ENCODE peak calls at places on chromosomes 16 and 17, in eight cellular contexts. One of them, this sample, is unnamed.
A peak's percentile ranks its signal among the peaks of the same experiment; 100 is the strongest.

GRCh38 chr17:17681744-17682292 is 560 bp downstream of the RAI1 start:
- DNase-seq in transverse colon: peak; percentile 40
- DNase-seq in tibial artery: no peak
- DNase-seq in cardiac fibroblast: peak; percentile 28
- DNase-seq in mesothelial cell of epicardium: peak; percentile 65
- DNase-seq in fibroblast of mammary gland: no peak
- DNase-seq in AG04449: no peak
- DNase-seq in body of pancreas: no peak
- DNase-seq in this sample: peak; percentile 29

GRCh38 chr17:67555855-67556254 is 161.9 kb upstream of the NOL11 start:
- DNase-seq in transverse colon: no peak
- DNase-seq in body of pancreas: no peak
- DNase-seq in tibial artery: no peak
- DNase-seq in fibroblast of mammary gland: no peak
- DNase-seq in mesothelial cell of epicardium: no peak
- DNase-seq in AG04449: no peak
- DNase-seq in cardiac fibroblast: no peak
- DNase-seq in this sample: no peak

GRCh38 chr16:75482434-75483205 is 12.6 kb downstream of the CHST6 start:
- DNase-seq in cardiac fibroblast: no peak
- DNase-seq in body of pancreas: no peak
- DNase-seq in transverse colon: no peak
- DNase-seq in fibroblast of mammary gland: no peak
- DNase-seq in AG04449: no peak
- DNase-seq in mesothelial cell of epicardium: no peak
- DNase-seq in tibial artery: no peak
- DNase-seq in this sample: no peak

GRCh38 chr17:17526369-17526768 is 30.2 kb upstream of the RASD1 start:
- DNase-seq in tibial artery: no peak
- DNase-seq in mesothelial cell of epicardium: no peak
- DNase-seq in fibroblast of mammary gland: no peak
- DNase-seq in AG04449: no peak
- DNase-seq in body of pancreas: peak; percentile 58
- DNase-seq in transverse colon: no peak
- DNase-seq in cardiac fibroblast: no peak
- DNase-seq in this sample: no peak

GRCh38 chr17:39812466-39812865 is 51.6 kb downstream of the IKZF3 start:
- DNase-seq in AG04449: no peak
- DNase-seq in cardiac fibroblast: no peak
- DNase-seq in body of pancreas: no peak
- DNase-seq in fibroblast of mammary gland: no peak
- DNase-seq in mesothelial cell of epicardium: no peak
- DNase-seq in transverse colon: no peak
- DNase-seq in tibial artery: no peak
- DNase-seq in this sample: no peak

GRCh38 chr16:20792216-20792615 is 14.1 kb downstream of the ERI2 start:
- DNase-seq in transverse colon: no peak
- DNase-seq in AG04449: no peak
- DNase-seq in tibial artery: no peak
- DNase-seq in fibroblast of mammary gland: no peak
- DNase-seq in mesothelial cell of epicardium: no peak
- DNase-seq in cardiac fibroblast: peak; percentile 1
- DNase-seq in body of pancreas: no peak
- DNase-seq in this sample: no peak

GRCh38 chr17:39212841-39213480 is 12.8 kb downstream of the STAC2 start:
- DNase-seq in transverse colon: peak; percentile 35
- DNase-seq in AG04449: no peak
- DNase-seq in body of pancreas: no peak
- DNase-seq in mesothelial cell of epicardium: no peak
- DNase-seq in cardiac fibroblast: no peak
- DNase-seq in fibroblast of mammary gland: no peak
- DNase-seq in tibial artery: no peak
- DNase-seq in this sample: no peak

GRCh38 chr16:3101841-3102470 is 2.9 kb upstream of the ZSCAN10 start:
- DNase-seq in body of pancreas: no peak
- DNase-seq in mesothelial cell of epicardium: no peak
- DNase-seq in fibroblast of mammary gland: no peak
- DNase-seq in AG04449: no peak
- DNase-seq in cardiac fibroblast: peak; percentile 33
- DNase-seq in transverse colon: no peak
- DNase-seq in tibial artery: no peak
- DNase-seq in this sample: no peak

GRCh38 chr16:1296688-1297412 is 12.6 kb upstream of the UBE2I start:
- DNase-seq in tibial artery: no peak
- DNase-seq in AG04449: no peak
- DNase-seq in mesothelial cell of epicardium: no peak
- DNase-seq in fibroblast of mammary gland: peak; percentile 78
- DNase-seq in cardiac fibroblast: no peak
- DNase-seq in transverse colon: peak; percentile 43
- DNase-seq in body of pancreas: peak; percentile 76
- DNase-seq in this sample: no peak

GRCh38 chr16:46621006-46621629 is at the start of gene SHCBP1:
- DNase-seq in transverse colon: peak; percentile 82
- DNase-seq in mesothelial cell of epicardium: peak; percentile 83
- DNase-seq in cardiac fibroblast: peak; percentile 89
- DNase-seq in tibial artery: peak; percentile 85
- DNase-seq in AG04449: no peak
- DNase-seq in fibroblast of mammary gland: peak; percentile 85
- DNase-seq in body of pancreas: peak; percentile 70
- DNase-seq in this sample: peak; percentile 84

GRCh38 chr17:9255838-9256237 is 234.5 kb downstream of the NTN1 start:
- DNase-seq in mesothelial cell of epicardium: no peak
- DNase-seq in transverse colon: no peak
- DNase-seq in AG04449: no peak
- DNase-seq in tibial artery: no peak
- DNase-seq in body of pancreas: no peak
- DNase-seq in cardiac fibroblast: no peak
- DNase-seq in fibroblast of mammary gland: peak; percentile 27
- DNase-seq in this sample: no peak

GRCh38 chr17:12522743-12523181 is 142.9 kb upstream of the MYOCD start:
- DNase-seq in cardiac fibroblast: peak; percentile 51
- DNase-seq in AG04449: peak; percentile 59
- DNase-seq in body of pancreas: no peak
- DNase-seq in mesothelial cell of epicardium: peak; percentile 64
- DNase-seq in tibial artery: no peak
- DNase-seq in transverse colon: peak; percentile 51
- DNase-seq in fibroblast of mammary gland: peak; percentile 11
- DNase-seq in this sample: no peak

GRCh38 chr17:77734371-77735050 is 224.0 kb upstream of the TNRC6C start:
- DNase-seq in cardiac fibroblast: peak; percentile 88
- DNase-seq in AG04449: no peak
- DNase-seq in tibial artery: peak; percentile 94
- DNase-seq in transverse colon: peak; percentile 78
- DNase-seq in fibroblast of mammary gland: peak; percentile 53
- DNase-seq in mesothelial cell of epicardium: peak; percentile 95
- DNase-seq in body of pancreas: peak; percentile 57
- DNase-seq in this sample: no peak

GRCh38 chr17:79532107-79532790 is 78.6 kb downstream of the RBFOX3 start:
- DNase-seq in tibial artery: no peak
- DNase-seq in body of pancreas: no peak
- DNase-seq in mesothelial cell of epicardium: no peak
- DNase-seq in cardiac fibroblast: no peak
- DNase-seq in transverse colon: no peak
- DNase-seq in fibroblast of mammary gland: no peak
- DNase-seq in AG04449: no peak
- DNase-seq in this sample: no peak

DNA sequence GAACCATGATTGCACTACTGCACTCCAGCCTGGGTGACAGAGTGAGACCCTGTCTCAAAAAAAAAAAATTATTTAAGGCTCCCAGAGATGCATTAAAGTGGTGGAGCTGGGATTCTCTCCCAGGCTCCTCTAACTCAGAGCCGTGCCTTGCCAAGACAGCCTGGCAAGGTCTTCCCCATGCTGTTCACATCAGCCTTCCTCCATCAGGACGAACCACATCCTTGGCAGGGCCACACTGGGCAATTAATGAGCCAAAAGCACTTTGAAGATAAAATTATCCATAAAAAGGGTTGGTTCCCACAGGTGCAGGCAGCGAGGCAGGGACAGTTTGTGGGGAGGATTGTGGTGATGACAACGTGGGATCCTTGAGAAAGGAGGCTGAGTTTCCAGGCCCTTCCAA is 19.8 kb upstream of the BBS2 start:
- DNase-seq in body of pancreas: no peak
- DNase-seq in fibroblast of mammary gland: no peak
- DNase-seq in cardiac fibroblast: peak; percentile 32
- DNase-seq in mesothelial cell of epicardium: no peak
- DNase-seq in tibial artery: no peak
- DNase-seq in AG04449: no peak
- DNase-seq in transverse colon: no peak
- DNase-seq in this sample: no peak
- TF ChIP-seq CTCF in body of pancreas: no peak
- TF ChIP-seq CTCF in fibroblast of mammary gland: no peak
- TF ChIP-seq CTCF in cardiac fibroblast: no peak
- TF ChIP-seq CTCF in mesothelial cell of epicardium: no peak
- TF ChIP-seq CTCF in tibial artery: no peak
- TF ChIP-seq CTCF in AG04449: no peak
- TF ChIP-seq CTCF in transverse colon: no peak
- TF ChIP-seq CTCF in this sample: no peak

GRCh38 chr16:67246081-67246944 is 968 bp downstream of the FHOD1 start:
- DNase-seq in AG04449: peak; percentile 36
- DNase-seq in transverse colon: peak; percentile 94
- DNase-seq in body of pancreas: peak; percentile 96
- DNase-seq in fibroblast of mammary gland: peak; percentile 90
- DNase-seq in cardiac fibroblast: peak; percentile 91
- DNase-seq in mesothelial cell of epicardium: peak; percentile 81
- DNase-seq in tibial artery: peak; percentile 72
- DNase-seq in this sample: peak; percentile 82

GRCh38 chr16:67248401-67249177 is at the start of gene SLC9A5:
- DNase-seq in body of pancreas: no peak
- DNase-seq in cardiac fibroblast: no peak
- DNase-seq in transverse colon: no peak
- DNase-seq in fibroblast of mammary gland: no peak
- DNase-seq in AG04449: no peak
- DNase-seq in tibial artery: peak; percentile 21
- DNase-seq in mesothelial cell of epicardium: no peak
- DNase-seq in this sample: peak; percentile 35

GRCh38 chr16:67245674-67246080 is 1.6 kb downstream of the FHOD1 start:
- DNase-seq in body of pancreas: no peak
- DNase-seq in AG04449: no peak
- DNase-seq in mesothelial cell of epicardium: no peak
- DNase-seq in transverse colon: no peak
- DNase-seq in tibial artery: no peak
- DNase-seq in cardiac fibroblast: no peak
- DNase-seq in fibroblast of mammary gland: no peak
- DNase-seq in this sample: no peak

GRCh38 chr16:67247698-67248400 is 568 bp upstream of the FHOD1 start:
- DNase-seq in body of pancreas: no peak
- DNase-seq in tibial artery: peak; percentile 28
- DNase-seq in AG04449: no peak
- DNase-seq in cardiac fibroblast: no peak
- DNase-seq in mesothelial cell of epicardium: no peak
- DNase-seq in fibroblast of mammary gland: no peak
- DNase-seq in transverse colon: no peak
- DNase-seq in this sample: no peak

DNA sequence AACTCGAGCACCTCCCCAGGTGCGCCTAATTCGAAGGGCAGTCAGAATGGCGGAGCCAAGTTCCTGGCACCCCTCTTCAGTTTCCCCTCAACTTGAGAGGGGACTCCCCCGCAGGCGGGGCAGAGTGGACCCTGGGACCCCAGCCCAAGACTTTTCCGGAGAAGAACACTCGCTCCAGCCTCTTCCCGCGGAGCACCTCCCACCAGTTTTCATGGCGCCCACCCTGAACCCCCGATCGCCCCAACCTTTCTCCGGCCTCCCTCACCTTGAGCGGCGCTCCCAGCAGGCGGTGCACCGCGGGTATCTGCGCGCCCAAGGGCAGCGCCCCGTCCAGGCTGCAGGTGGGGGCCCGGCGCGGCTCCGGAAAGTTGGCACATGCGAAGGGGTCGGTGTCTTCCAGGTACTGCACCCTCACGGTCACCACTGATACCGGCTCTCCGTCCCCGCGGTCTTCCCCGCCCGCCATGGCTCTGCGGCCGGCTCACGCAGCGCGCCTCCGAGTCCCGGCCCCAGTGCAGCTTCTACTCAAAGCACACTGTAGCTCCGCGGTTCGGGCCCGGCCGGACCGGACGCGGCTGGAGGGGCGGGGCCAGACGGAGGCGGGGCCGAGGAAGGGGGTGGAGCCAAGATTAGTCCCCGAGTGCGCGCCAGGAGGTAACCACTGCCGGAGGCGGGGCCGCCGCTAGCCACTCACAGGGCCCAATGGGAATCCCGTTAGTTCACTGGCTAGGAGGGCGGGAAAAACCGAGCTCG is at the start of gene FHOD1:
- DNase-seq in AG04449: peak; percentile 52
- DNase-seq in mesothelial cell of epicardium: peak; percentile 98
- DNase-seq in cardiac fibroblast: peak; percentile 96
- DNase-seq in fibroblast of mammary gland: peak; percentile 93
- DNase-seq in body of pancreas: peak; percentile 98
- DNase-seq in transverse colon: peak; percentile 100
- DNase-seq in tibial artery: peak; percentile 97
- DNase-seq in this sample: peak; percentile 97
- TF ChIP-seq CTCF in AG04449: no peak
- TF ChIP-seq CTCF in mesothelial cell of epicardium: no peak
- TF ChIP-seq CTCF in cardiac fibroblast: no peak
- TF ChIP-seq CTCF in fibroblast of mammary gland: no peak
- TF ChIP-seq CTCF in body of pancreas: no peak
- TF ChIP-seq CTCF in transverse colon: no peak
- TF ChIP-seq CTCF in tibial artery: no peak
- TF ChIP-seq CTCF in this sample: no peak

GRCh38 chr16:56029026-56029425 is 153.9 kb upstream of the CES5A start:
- DNase-seq in fibroblast of mammary gland: no peak
- DNase-seq in AG04449: no peak
- DNase-seq in mesothelial cell of epicardium: no peak
- DNase-seq in body of pancreas: no peak
- DNase-seq in transverse colon: no peak
- DNase-seq in cardiac fibroblast: no peak
- DNase-seq in tibial artery: no peak
- DNase-seq in this sample: no peak
- TF ChIP-seq CTCF in fibroblast of mammary gland: no peak
- TF ChIP-seq CTCF in AG04449: no peak
- TF ChIP-seq CTCF in mesothelial cell of epicardium: peak; percentile 3
- TF ChIP-seq CTCF in body of pancreas: no peak
- TF ChIP-seq CTCF in transverse colon: no peak
- TF ChIP-seq CTCF in cardiac fibroblast: no peak
- TF ChIP-seq CTCF in tibial artery: no peak
- TF ChIP-seq CTCF in this sample: peak; percentile 22

GRCh38 chr16:71880176-71880575 is 3.8 kb downstream of the ZNF821 start:
- DNase-seq in transverse colon: no peak
- DNase-seq in body of pancreas: no peak
- DNase-seq in tibial artery: no peak
- DNase-seq in mesothelial cell of epicardium: no peak
- DNase-seq in cardiac fibroblast: no peak
- DNase-seq in AG04449: no peak
- DNase-seq in fibroblast of mammary gland: no peak
- DNase-seq in this sample: no peak

GRCh38 chr16:71883193-71883848 is 661 bp downstream of the ZNF821 start:
- DNase-seq in body of pancreas: peak; percentile 24
- DNase-seq in fibroblast of mammary gland: no peak
- DNase-seq in transverse colon: peak; percentile 61
- DNase-seq in AG04449: no peak
- DNase-seq in cardiac fibroblast: no peak
- DNase-seq in mesothelial cell of epicardium: peak; percentile 77
- DNase-seq in tibial artery: peak; percentile 29
- DNase-seq in this sample: peak; percentile 43

GRCh38 chr16:71882505-71883192 is 1.3 kb downstream of the ZNF821 start:
- DNase-seq in tibial artery: peak; percentile 77
- DNase-seq in mesothelial cell of epicardium: peak; percentile 67
- DNase-seq in AG04449: no peak
- DNase-seq in fibroblast of mammary gland: peak; percentile 78
- DNase-seq in body of pancreas: peak; percentile 70
- DNase-seq in transverse colon: peak; percentile 82
- DNase-seq in cardiac fibroblast: peak; percentile 79
- DNase-seq in this sample: peak; percentile 78

GRCh38 chr16:71885261-71885650 is 1.3 kb upstream of the ZNF821 start:
- DNase-seq in AG04449: no peak
- DNase-seq in body of pancreas: no peak
- DNase-seq in tibial artery: no peak
- DNase-seq in cardiac fibroblast: no peak
- DNase-seq in fibroblast of mammary gland: no peak
- DNase-seq in transverse colon: no peak
- DNase-seq in mesothelial cell of epicardium: no peak
- DNase-seq in this sample: no peak

GRCh38 chr16:71883849-71884638 is at the start of gene ZNF821:
- DNase-seq in mesothelial cell of epicardium: peak; percentile 90
- DNase-seq in transverse colon: peak; percentile 84
- DNase-seq in tibial artery: peak; percentile 67
- DNase-seq in cardiac fibroblast: peak; percentile 79
- DNase-seq in fibroblast of mammary gland: peak; percentile 52
- DNase-seq in AG04449: no peak
- DNase-seq in body of pancreas: peak; percentile 79
- DNase-seq in this sample: peak; percentile 84
- TF ChIP-seq CTCF in mesothelial cell of epicardium: peak; percentile 54
- TF ChIP-seq CTCF in transverse colon: peak; percentile 54
- TF ChIP-seq CTCF in tibial artery: peak; percentile 6
- TF ChIP-seq CTCF in cardiac fibroblast: peak; percentile 23
- TF ChIP-seq CTCF in fibroblast of mammary gland: no peak
- TF ChIP-seq CTCF in AG04449: no peak
- TF ChIP-seq CTCF in body of pancreas: peak; percentile 38
- TF ChIP-seq CTCF in this sample: no peak

This sample was measured in neural crest cell.